ENCODE peak calls at places on chromosomes 3 and 15, in six cellular contexts. W is osteoblast; P is cardiac muscle cell; T is adipocyte; Y is CD8-positive, alpha-beta memory T cell; X is neuronal stem cell. M is an unnamed sample. For H3K9me3 and H3K4me1, the result is how much of the 10 kb centered on the place peaks cover.

GRCh38 chr3:49296781-49297420 is 19.9 kb upstream of the C3orf62 start:
- DNase-seq in W (peak), P (no peak), T (peak), Y (no peak), X (no peak), M (no peak)

GRCh38 chr15:29086001-29086400 is 183.6 kb downstream of the NSMCE3 start:
- DNase-seq in W (no peak), P (no peak), T (no peak), Y (no peak), X (no peak), M (no peak)

GRCh38 chr15:80778964-80779657 is at the start of gene CEMIP:
- DNase-seq in W (peak), P (peak), T (peak), Y (no peak), X (peak), M (peak)

GRCh38 chr3:183340222-183340621 is 87.2 kb downstream of the B3GNT5 start:
- DNase-seq in W (no peak), P (no peak), T (no peak), Y (no peak), X (no peak), M (no peak)

GRCh38 chr3:161264771-161265343 is 43.7 kb downstream of the NMD3 start:
- DNase-seq in W (no peak), P (no peak), T (no peak), Y (no peak), X (no peak), M (no peak)

GRCh38 chr3:71252466-71252865 is 331.1 kb downstream of the FOXP1 start:
- DNase-seq in W (no peak), P (peak), T (no peak), Y (no peak), X (no peak), M (no peak)

GRCh38 chr3:184040010-184040409 is 8.5 kb downstream of the HTR3D start:
- DNase-seq in W (peak), P (peak), T (peak), Y (no peak), X (no peak), M (no peak)

GRCh38 chr3:169455472-169455871 is 208.0 kb downstream of the MECOM start:
- DNase-seq in W (no peak), P (no peak), T (no peak), Y (no peak), X (no peak), M (no peak)

GRCh38 chr3:86890997-86891396 is 100.0 kb downstream of the VGLL3 start:
- DNase-seq in W (no peak), P (no peak), T (peak), Y (no peak), X (no peak), M (no peak)

GRCh38 chr15:47331796-47332480 is 385.4 kb upstream of the SEMA6D start:
- DNase-seq in W (no peak), P (peak), T (peak), Y (no peak), X (no peak), M (no peak)

GRCh38 chr3:45664558-45664957 is 24.6 kb upstream of the SACM1L start:
- DNase-seq in W (no peak), P (no peak), T (no peak), Y (peak), X (no peak), M (peak)

GRCh38 chr3:32297366-32297765 is 58.9 kb downstream of the CMTM8 start:
- DNase-seq in W (no peak), P (no peak), T (no peak), Y (peak), X (no peak), M (peak)

GRCh38 chr3:138442433-138442832 is 8.0 kb downstream of the ESYT3 start:
- DNase-seq in W (peak), P (peak), T (peak), Y (no peak), X (no peak), M (no peak)

GRCh38 chr3:28286595-28286994 is 45.2 kb downstream of the CMC1 start:
- DNase-seq in W (no peak), P (peak), T (peak), Y (no peak), X (peak), M (no peak)

GRCh38 chr3:177516130-177517011 is 319.1 kb upstream of the TBL1XR1 start:
- DNase-seq in W (peak), P (peak), T (peak), Y (no peak), X (peak), M (no peak)

GRCh38 chr15:85445361-85445760 is 65.0 kb downstream of the AKAP13 start:
- DNase-seq in W (no peak), P (no peak), T (no peak), Y (no peak), X (no peak), M (no peak)

GRCh38 chr3:94532951-94533350 is 470.1 kb downstream of the NSUN3 start:
- DNase-seq in W (no peak), P (no peak), T (no peak), Y (no peak), X (no peak), M (no peak)

GRCh38 chr3:87733671-87734367 is 325.0 kb downstream of the CGGBP1 start:
- DNase-seq in W (no peak), P (no peak), T (no peak), Y (no peak), X (no peak), M (no peak)

GRCh38 chr3:165526367-165526766 is 310.9 kb downstream of the BCHE start:
- DNase-seq in W (no peak), P (no peak), T (no peak), Y (no peak), X (no peak), M (no peak)

GRCh38 chr15:27408428-27408827 is 437.4 kb downstream of the GABRG3 start:
- DNase-seq in W (no peak), P (no peak), T (no peak), Y (no peak), X (no peak), M (no peak)
- H3K9me3 ChIP-seq in W (under half), P (under half), T (under half), Y (under half), X (under half), M (under half)

DNA sequence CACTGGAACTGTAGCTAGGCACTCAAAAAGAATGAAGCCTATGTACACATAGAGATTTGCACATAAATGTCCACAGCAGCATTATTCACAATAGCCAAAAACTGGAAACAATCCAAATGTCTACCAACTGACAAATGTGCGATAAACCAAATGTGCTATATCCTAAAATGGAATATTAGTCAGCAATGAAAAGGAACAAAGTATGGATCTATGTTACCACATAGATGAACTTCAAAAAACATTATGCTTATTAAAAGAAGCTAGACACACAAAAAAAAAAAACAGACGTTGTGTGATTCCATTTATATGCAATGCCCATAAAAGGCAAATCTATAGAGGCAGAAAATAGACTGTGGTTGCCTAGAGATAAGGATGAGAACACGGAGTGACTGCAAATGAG is 39.7 kb downstream of the SRGAP3 start:
- DNase-seq in W (no peak), P (no peak), T (no peak), Y (no peak), X (no peak), M (no peak)
- H3K4me1 ChIP-seq in W (under half), P (under half), T (under half), Y (under half), X (under half), M (under half)

DNA sequence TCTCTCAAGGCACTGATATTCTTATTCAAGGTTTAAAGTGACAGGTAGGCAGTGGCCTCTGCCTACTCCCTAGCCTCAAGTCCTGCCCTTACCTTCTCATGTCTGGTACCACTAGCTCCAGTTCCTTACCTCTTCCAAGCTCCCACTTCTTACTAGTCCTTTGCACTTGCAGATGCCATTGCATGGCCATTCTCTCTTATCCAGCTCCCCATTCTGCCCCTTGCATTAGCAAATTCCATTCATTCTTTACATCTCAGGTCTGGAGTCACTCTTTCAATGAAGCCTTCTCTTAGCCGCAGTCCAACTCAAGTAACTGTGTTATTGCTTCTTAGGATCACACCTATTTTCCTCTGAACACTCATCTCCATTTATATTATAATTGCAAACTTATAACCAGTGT is 807.1 kb downstream of the EDEM1 start:
- DNase-seq in W (no peak), P (no peak), T (no peak), Y (no peak), X (no peak), M (no peak)
- H3K9me3 ChIP-seq in W (under half), P (under half), T (under half), Y (under half), X (under half), M (under half)

GRCh38 chr3:127419641-127420354 is 132.0 kb upstream of the PRR20G start:
- DNase-seq in W (no peak), P (no peak), T (no peak), Y (no peak), X (no peak), M (no peak)
- H3K4me1 ChIP-seq in W (under half), P (under half), T (under half), Y (under half), X (under half), M (under half)

GRCh38 chr15:22237891-22238275 is 157.6 kb downstream of the OR4M2 start:
- DNase-seq in W (peak), P (no peak), T (no peak), Y (no peak), X (no peak), M (no peak)

GRCh38 chr15:22240403-22240802 is 160.1 kb downstream of the OR4M2 start:
- DNase-seq in W (peak), P (no peak), T (no peak), Y (no peak), X (no peak), M (no peak)

GRCh38 chr15:22241451-22241850 is 161.1 kb downstream of the OR4M2 start:
- DNase-seq in W (peak), P (no peak), T (no peak), Y (no peak), X (no peak), M (no peak)

GRCh38 chr15:22240951-22241350 is 160.6 kb downstream of the OR4M2 start:
- DNase-seq in W (no peak), P (no peak), T (no peak), Y (no peak), X (no peak), M (no peak)

DNA sequence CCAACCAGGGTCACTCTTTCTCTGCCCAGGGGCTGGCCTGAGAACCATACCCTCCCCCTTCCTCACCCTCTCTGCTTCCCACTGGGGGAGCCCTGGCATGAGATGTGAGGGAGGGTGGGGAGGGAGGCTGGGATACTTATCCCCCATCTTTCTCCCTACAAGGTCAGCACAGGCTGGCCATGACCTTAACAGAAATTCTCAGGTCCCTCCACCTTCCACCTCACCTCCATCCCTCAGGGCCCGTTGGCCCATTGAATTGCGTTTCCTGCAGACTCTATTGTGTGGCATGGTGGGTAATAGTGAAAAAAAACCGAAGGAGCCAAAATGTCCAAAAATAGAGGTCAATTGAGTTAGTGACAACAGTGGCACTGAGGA is 159.5 kb downstream of the OR4M2 start:
- DNase-seq in W (peak), P (no peak), T (no peak), Y (no peak), X (no peak), M (no peak)
- H3K9me3 ChIP-seq in W (under half), P (under half), T (under half), Y (under half), X (under half), M (under half)

DNA sequence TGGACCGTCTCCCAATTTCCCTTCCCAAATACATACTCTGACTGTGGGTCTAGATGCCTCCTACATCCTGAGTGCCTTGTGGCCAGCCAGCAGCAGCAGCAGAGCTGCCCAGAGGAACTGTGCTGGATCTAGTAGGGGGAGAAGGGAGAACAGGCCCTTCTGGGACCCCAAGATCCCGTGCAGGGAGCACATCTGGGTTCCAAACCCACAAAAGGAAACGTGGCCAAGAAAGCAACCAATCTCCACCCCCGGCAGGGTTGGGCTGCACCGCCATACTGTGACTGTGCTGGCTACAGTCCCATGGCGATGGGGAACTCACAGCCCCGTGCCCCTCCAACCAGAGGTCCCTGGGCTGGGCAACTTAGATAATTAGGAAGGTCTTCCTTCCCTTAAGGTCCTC is 86.3 kb downstream of the PPCDC start:
- DNase-seq in W (no peak), P (no peak), T (no peak), Y (no peak), X (no peak), M (no peak)
- H3K4me1 ChIP-seq in W (under half), P (under half), T (under half), Y (under half), X (under half), M (under half)

GRCh38 chr15:25060472-25060803 is 105.7 kb downstream of the SNRPN start:
- DNase-seq in W (no peak), P (no peak), T (no peak), Y (no peak), X (no peak), M (no peak)
- H3K9me3 ChIP-seq in W (half or more), P (under half), T (half or more), Y (half or more), X (half or more), M (half or more)

DNA sequence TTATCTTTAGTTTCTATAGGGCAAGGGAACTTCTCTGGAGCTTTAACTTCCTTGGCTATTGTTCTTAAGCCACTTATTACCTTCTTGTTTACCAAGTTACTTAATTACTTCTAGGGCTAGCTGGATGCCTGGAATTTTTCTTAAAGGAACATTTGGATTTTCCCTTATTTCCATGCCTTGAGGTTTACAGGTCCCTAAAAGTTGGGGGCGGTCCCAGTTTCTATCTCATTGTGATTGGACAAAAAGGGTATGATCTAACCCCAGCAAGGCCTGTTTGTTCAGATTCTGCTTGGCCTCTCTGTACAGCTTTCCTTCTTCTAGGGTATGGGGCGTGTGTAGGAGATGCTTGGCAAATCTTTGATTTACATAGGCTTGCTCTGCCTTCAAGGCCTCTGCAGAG is 17.4 kb downstream of the PDHB start:
- DNase-seq in W (no peak), P (no peak), T (no peak), Y (no peak), X (no peak), M (no peak)
- H3K4me1 ChIP-seq in W (under half), P (under half), T (under half), Y (under half), X (under half), M (under half)